ENCODE peak calls at places on chromosomes 12 and 14, in five cellular contexts. One of them, this sample, is unnamed.

GRCh38 chr14:22664261-22664660 is 20.1 kb upstream of the OR6J1 start:
- DNase-seq in GM13977: no peak
- DNase-seq in epithelial cell of esophagus: no peak
- DNase-seq in sigmoid colon: no peak
- DNase-seq in AG04450: no peak
- DNase-seq in this sample: peak

GRCh38 chr14:105448706-105449111 is 25.9 kb upstream of the CRIP2 start:
- DNase-seq in epithelial cell of esophagus: peak
- DNase-seq in GM13977: peak
- DNase-seq in AG04450: peak
- DNase-seq in sigmoid colon: peak
- DNase-seq in this sample: peak

GRCh38 chr14:52312872-52313492 is 1.1 kb upstream of the PTGER2 start:
- DNase-seq in sigmoid colon: no peak
- DNase-seq in epithelial cell of esophagus: no peak
- DNase-seq in AG04450: no peak
- DNase-seq in GM13977: no peak
- DNase-seq in this sample: peak

GRCh38 chr14:92914087-92914656 is 8.8 kb upstream of the CHGA start:
- DNase-seq in sigmoid colon: no peak
- DNase-seq in epithelial cell of esophagus: peak
- DNase-seq in AG04450: no peak
- DNase-seq in GM13977: peak
- DNase-seq in this sample: peak

GRCh38 chr14:81565441-81566290 is 32.0 kb upstream of the SEL1L start:
- DNase-seq in epithelial cell of esophagus: peak
- DNase-seq in sigmoid colon: no peak
- DNase-seq in AG04450: no peak
- DNase-seq in GM13977: peak
- DNase-seq in this sample: peak

GRCh38 chr12:13093191-13093849 is 10.1 kb downstream of the GSG1 start:
- DNase-seq in epithelial cell of esophagus: no peak
- DNase-seq in GM13977: no peak
- DNase-seq in AG04450: no peak
- DNase-seq in sigmoid colon: no peak
- DNase-seq in this sample: peak

GRCh38 chr12:3432176-3432742 is 58.7 kb upstream of the PRMT8 start:
- DNase-seq in sigmoid colon: no peak
- DNase-seq in AG04450: no peak
- DNase-seq in GM13977: no peak
- DNase-seq in epithelial cell of esophagus: peak
- DNase-seq in this sample: no peak

GRCh38 chr14:93970589-93970966 is 5.8 kb downstream of the ASB2 start:
- DNase-seq in epithelial cell of esophagus: peak
- DNase-seq in AG04450: no peak
- DNase-seq in sigmoid colon: no peak
- DNase-seq in GM13977: no peak
- DNase-seq in this sample: no peak

GRCh38 chr12:87816186-87816585 is 213.0 kb downstream of the C12orf50 start:
- DNase-seq in epithelial cell of esophagus: no peak
- DNase-seq in sigmoid colon: no peak
- DNase-seq in AG04450: no peak
- DNase-seq in GM13977: no peak
- DNase-seq in this sample: peak

GRCh38 chr14:91277546-91278382 is 33.3 kb upstream of the GPR68 start:
- DNase-seq in sigmoid colon: no peak
- DNase-seq in GM13977: no peak
- DNase-seq in epithelial cell of esophagus: peak
- DNase-seq in AG04450: no peak
- DNase-seq in this sample: no peak

GRCh38 chr12:96431067-96431466 is 30.8 kb upstream of the CDK17 start:
- DNase-seq in AG04450: no peak
- DNase-seq in GM13977: no peak
- DNase-seq in sigmoid colon: no peak
- DNase-seq in epithelial cell of esophagus: no peak
- DNase-seq in this sample: no peak

GRCh38 chr14:77375164-77375950 is 1.5 kb downstream of the TMED8 start:
- DNase-seq in AG04450: no peak
- DNase-seq in sigmoid colon: no peak
- DNase-seq in epithelial cell of esophagus: no peak
- DNase-seq in GM13977: peak
- DNase-seq in this sample: no peak

GRCh38 chr12:53733051-53733812 is 6.0 kb upstream of the CALCOCO1 start:
- DNase-seq in AG04450: no peak
- DNase-seq in sigmoid colon: no peak
- DNase-seq in epithelial cell of esophagus: no peak
- DNase-seq in GM13977: no peak
- DNase-seq in this sample: peak

GRCh38 chr14:51603495-51603894 is 48.2 kb upstream of the FRMD6 start:
- DNase-seq in AG04450: no peak
- DNase-seq in epithelial cell of esophagus: peak
- DNase-seq in sigmoid colon: no peak
- DNase-seq in GM13977: no peak
- DNase-seq in this sample: peak

GRCh38 chr12:46406352-46407027 is 33.9 kb upstream of the SLC38A2 start:
- DNase-seq in GM13977: no peak
- DNase-seq in AG04450: no peak
- DNase-seq in sigmoid colon: no peak
- DNase-seq in epithelial cell of esophagus: no peak
- DNase-seq in this sample: no peak

GRCh38 chr14:68961781-68962584 is 17.1 kb downstream of the ACTN1 start:
- DNase-seq in GM13977: no peak
- DNase-seq in AG04450: no peak
- DNase-seq in sigmoid colon: no peak
- DNase-seq in epithelial cell of esophagus: peak
- DNase-seq in this sample: peak

GRCh38 chr12:6946033-6946919 is 2.5 kb downstream of the C12orf57 start:
- DNase-seq in epithelial cell of esophagus: peak
- DNase-seq in GM13977: peak
- DNase-seq in sigmoid colon: no peak
- DNase-seq in AG04450: no peak
- DNase-seq in this sample: no peak

GRCh38 chr14:93962701-93963601 is 13.4 kb downstream of the ASB2 start:
- DNase-seq in sigmoid colon: no peak
- DNase-seq in AG04450: no peak
- DNase-seq in epithelial cell of esophagus: no peak
- DNase-seq in GM13977: peak
- DNase-seq in this sample: peak

GRCh38 chr12:24742378-24742777 is 206.5 kb downstream of the BCAT1 start:
- DNase-seq in AG04450: no peak
- DNase-seq in GM13977: peak
- DNase-seq in sigmoid colon: no peak
- DNase-seq in epithelial cell of esophagus: no peak
- DNase-seq in this sample: no peak

GRCh38 chr12:51247523-51248206 is 9.0 kb downstream of the DAZAP2 start:
- DNase-seq in AG04450: no peak
- DNase-seq in GM13977: no peak
- DNase-seq in sigmoid colon: no peak
- DNase-seq in epithelial cell of esophagus: no peak
- DNase-seq in this sample: no peak

GRCh38 chr12:109912790-109913189 is 12.7 kb downstream of the TCHP start:
- DNase-seq in AG04450: no peak
- DNase-seq in sigmoid colon: no peak
- DNase-seq in epithelial cell of esophagus: no peak
- DNase-seq in GM13977: no peak
- DNase-seq in this sample: no peak

GRCh38 chr14:36767603-36768281 is 106.1 kb downstream of the PAX9 start:
- DNase-seq in GM13977: no peak
- DNase-seq in sigmoid colon: no peak
- DNase-seq in AG04450: no peak
- DNase-seq in epithelial cell of esophagus: peak
- DNase-seq in this sample: no peak

GRCh38 chr14:77055981-77056380 is 27.5 kb upstream of the IRF2BPL start:
- DNase-seq in sigmoid colon: no peak
- DNase-seq in AG04450: no peak
- DNase-seq in epithelial cell of esophagus: no peak
- DNase-seq in GM13977: no peak
- DNase-seq in this sample: no peak

GRCh38 chr12:11650697-11651281 is 1.3 kb downstream of the ETV6 start:
- DNase-seq in sigmoid colon: no peak
- DNase-seq in epithelial cell of esophagus: peak
- DNase-seq in AG04450: no peak
- DNase-seq in GM13977: peak
- DNase-seq in this sample: peak

GRCh38 chr12:120012067-120012621 is 23.1 kb downstream of the BICDL1 start:
- DNase-seq in AG04450: no peak
- DNase-seq in sigmoid colon: no peak
- DNase-seq in GM13977: peak
- DNase-seq in epithelial cell of esophagus: peak
- DNase-seq in this sample: peak

GRCh38 chr14:67487937-67488893 is at the start of gene TMEM229B:
- DNase-seq in AG04450: no peak
- DNase-seq in epithelial cell of esophagus: no peak
- DNase-seq in GM13977: peak
- DNase-seq in sigmoid colon: no peak
- DNase-seq in this sample: no peak

GRCh38 chr12:106001105-106001489 is 137.7 kb downstream of the NUAK1 start:
- DNase-seq in GM13977: no peak
- DNase-seq in sigmoid colon: no peak
- DNase-seq in AG04450: no peak
- DNase-seq in epithelial cell of esophagus: no peak
- DNase-seq in this sample: no peak

GRCh38 chr12:78759387-78759786 is 105.2 kb upstream of the SYT1 start:
- DNase-seq in epithelial cell of esophagus: peak
- DNase-seq in GM13977: no peak
- DNase-seq in AG04450: peak
- DNase-seq in sigmoid colon: no peak
- DNase-seq in this sample: peak

GRCh38 chr12:62519043-62519442 is 52.4 kb downstream of the MON2 start:
- DNase-seq in AG04450: no peak
- DNase-seq in GM13977: no peak
- DNase-seq in epithelial cell of esophagus: no peak
- DNase-seq in sigmoid colon: no peak
- DNase-seq in this sample: no peak

DNA sequence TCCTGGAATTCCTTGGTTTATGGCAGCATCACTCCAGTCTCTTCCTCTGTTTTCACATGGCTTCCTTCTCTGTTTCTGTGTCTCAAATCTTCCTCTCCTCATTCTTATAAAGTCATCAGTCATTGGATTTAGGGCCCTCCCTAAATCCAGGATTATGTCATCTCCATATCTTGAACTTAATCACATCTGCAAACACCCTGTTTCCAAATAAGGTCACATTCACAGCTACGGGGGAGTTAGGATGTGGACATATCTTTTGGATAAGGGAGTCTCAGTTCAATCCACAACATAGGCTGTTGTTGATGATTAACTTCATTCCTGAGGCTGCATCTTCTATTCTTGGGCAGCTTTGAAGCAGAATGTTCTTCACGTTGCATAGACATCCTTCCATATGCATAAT is 40.3 kb upstream of the NTF3 start:
- DNase-seq in epithelial cell of esophagus: no peak
- DNase-seq in AG04450: no peak
- DNase-seq in GM13977: no peak
- DNase-seq in sigmoid colon: no peak
- DNase-seq in this sample: no peak
- TF ChIP-seq CTCF in epithelial cell of esophagus: no peak
- TF ChIP-seq CTCF in AG04450: no peak
- TF ChIP-seq CTCF in GM13977: no peak
- TF ChIP-seq CTCF in sigmoid colon: no peak
- TF ChIP-seq CTCF in this sample: no peak

GRCh38 chr12:80271770-80272169 is 172.3 kb upstream of the PTPRQ start:
- DNase-seq in AG04450: no peak
- DNase-seq in epithelial cell of esophagus: no peak
- DNase-seq in sigmoid colon: no peak
- DNase-seq in GM13977: no peak
- DNase-seq in this sample: no peak

GRCh38 chr12:80273144-80273543 is 170.9 kb upstream of the PTPRQ start:
- DNase-seq in GM13977: no peak
- DNase-seq in AG04450: no peak
- DNase-seq in epithelial cell of esophagus: no peak
- DNase-seq in sigmoid colon: no peak
- DNase-seq in this sample: no peak

GRCh38 chr12:80272516-80272915 is 171.5 kb upstream of the PTPRQ start:
- DNase-seq in sigmoid colon: no peak
- DNase-seq in AG04450: no peak
- DNase-seq in epithelial cell of esophagus: no peak
- DNase-seq in GM13977: no peak
- DNase-seq in this sample: no peak

GRCh38 chr12:80268924-80269749 is 169.8 kb downstream of the OTOGL start:
- DNase-seq in AG04450: peak
- DNase-seq in epithelial cell of esophagus: peak
- DNase-seq in GM13977: no peak
- DNase-seq in sigmoid colon: no peak
- DNase-seq in this sample: peak

GRCh38 chr12:80269953-80270552 is 170.7 kb downstream of the OTOGL start:
- DNase-seq in sigmoid colon: no peak
- DNase-seq in epithelial cell of esophagus: peak
- DNase-seq in AG04450: peak
- DNase-seq in GM13977: no peak
- DNase-seq in this sample: peak
- TF ChIP-seq CTCF in sigmoid colon: peak
- TF ChIP-seq CTCF in epithelial cell of esophagus: peak
- TF ChIP-seq CTCF in AG04450: peak
- TF ChIP-seq CTCF in GM13977: peak
- TF ChIP-seq CTCF in this sample: peak

DNA sequence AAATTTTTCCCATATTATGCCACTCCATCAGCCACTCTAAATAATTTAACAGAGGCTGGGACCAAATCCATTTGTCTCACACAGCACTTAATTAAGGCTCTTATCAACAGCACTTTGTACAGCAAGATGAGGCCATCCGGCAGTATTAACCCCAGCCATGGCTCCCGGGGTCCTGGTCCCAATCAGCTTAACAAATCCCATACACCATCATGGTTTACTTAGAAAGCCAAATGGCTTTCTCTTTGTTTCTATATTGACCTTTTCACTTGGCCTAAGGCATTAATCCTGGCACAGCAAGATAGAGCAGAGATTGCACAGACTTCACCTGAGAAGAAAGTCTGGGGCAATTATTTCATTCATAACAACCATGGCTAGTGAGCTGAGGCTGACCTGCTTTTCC is 38.6 kb downstream of the SPTSSA start:
- DNase-seq in epithelial cell of esophagus: no peak
- DNase-seq in AG04450: no peak
- DNase-seq in sigmoid colon: no peak
- DNase-seq in GM13977: no peak
- DNase-seq in this sample: no peak
- TF ChIP-seq CTCF in epithelial cell of esophagus: no peak
- TF ChIP-seq CTCF in AG04450: no peak
- TF ChIP-seq CTCF in sigmoid colon: no peak
- TF ChIP-seq CTCF in GM13977: no peak
- TF ChIP-seq CTCF in this sample: no peak

GRCh38 chr12:67306712-67307111 is 37.6 kb downstream of the CAND1 start:
- DNase-seq in AG04450: no peak
- DNase-seq in sigmoid colon: no peak
- DNase-seq in epithelial cell of esophagus: no peak
- DNase-seq in GM13977: no peak
- DNase-seq in this sample: no peak
- TF ChIP-seq CTCF in AG04450: no peak
- TF ChIP-seq CTCF in sigmoid colon: no peak
- TF ChIP-seq CTCF in epithelial cell of esophagus: no peak
- TF ChIP-seq CTCF in GM13977: no peak
- TF ChIP-seq CTCF in this sample: no peak

GRCh38 chr14:104075530-104076151 is 9.9 kb upstream of the ASPG start:
- DNase-seq in AG04450: no peak
- DNase-seq in sigmoid colon: no peak
- DNase-seq in epithelial cell of esophagus: peak
- DNase-seq in GM13977: no peak
- DNase-seq in this sample: peak
- TF ChIP-seq CTCF in AG04450: peak
- TF ChIP-seq CTCF in sigmoid colon: no peak
- TF ChIP-seq CTCF in epithelial cell of esophagus: peak
- TF ChIP-seq CTCF in GM13977: peak
- TF ChIP-seq CTCF in this sample: peak